ENCODE peak calls at places on chromosomes 7 and 10, in ten cellular contexts. One of them, this sample, is unnamed.

GRCh38 chr7:106248616-106249015 is 36.2 kb downstream of the NAMPT start:
- DNase-seq in HuH-7: no peak
- DNase-seq in NCI-H524 treated with DMSO at 0.1 percent for 48 hours: no peak
- DNase-seq in left cardiac atrium: no peak
- DNase-seq in MCF 10A: no peak
- DNase-seq in COLO829: no peak
- DNase-seq in T-helper 9 cell: no peak
- DNase-seq in Kasumi-1: no peak
- DNase-seq in naive thymus-derived CD8-positive, alpha-beta T cell: no peak
- DNase-seq in transverse colon: no peak
- DNase-seq in this sample: no peak

GRCh38 chr7:121262221-121262620 is 66.6 kb upstream of the WNT16 start:
- DNase-seq in HuH-7: no peak
- DNase-seq in NCI-H524 treated with DMSO at 0.1 percent for 48 hours: no peak
- DNase-seq in left cardiac atrium: no peak
- DNase-seq in MCF 10A: no peak
- DNase-seq in COLO829: no peak
- DNase-seq in T-helper 9 cell: no peak
- DNase-seq in Kasumi-1: no peak
- DNase-seq in naive thymus-derived CD8-positive, alpha-beta T cell: no peak
- DNase-seq in transverse colon: no peak
- DNase-seq in this sample: no peak

GRCh38 chr10:82982110-82982608 is 1107.2 kb downstream of the NRG3 start:
- DNase-seq in HuH-7: no peak
- DNase-seq in NCI-H524 treated with DMSO at 0.1 percent for 48 hours: no peak
- DNase-seq in left cardiac atrium: no peak
- DNase-seq in MCF 10A: peak; percentile 84
- DNase-seq in COLO829: peak; percentile 82
- DNase-seq in T-helper 9 cell: no peak
- DNase-seq in Kasumi-1: no peak
- DNase-seq in naive thymus-derived CD8-positive, alpha-beta T cell: no peak
- DNase-seq in transverse colon: no peak
- DNase-seq in this sample: no peak

GRCh38 chr10:101814466-101815041 is 3.7 kb downstream of the OGA start:
- DNase-seq in HuH-7: no peak
- DNase-seq in NCI-H524 treated with DMSO at 0.1 percent for 48 hours: no peak
- DNase-seq in left cardiac atrium: no peak
- DNase-seq in MCF 10A: no peak
- DNase-seq in COLO829: no peak
- DNase-seq in T-helper 9 cell: no peak
- DNase-seq in Kasumi-1: no peak
- DNase-seq in naive thymus-derived CD8-positive, alpha-beta T cell: no peak
- DNase-seq in transverse colon: no peak
- DNase-seq in this sample: no peak

GRCh38 chr10:125431149-125431548 is 251.8 kb downstream of the TEX36 start:
- DNase-seq in HuH-7: no peak
- DNase-seq in NCI-H524 treated with DMSO at 0.1 percent for 48 hours: no peak
- DNase-seq in left cardiac atrium: no peak
- DNase-seq in MCF 10A: no peak
- DNase-seq in COLO829: no peak
- DNase-seq in T-helper 9 cell: no peak
- DNase-seq in Kasumi-1: no peak
- DNase-seq in naive thymus-derived CD8-positive, alpha-beta T cell: no peak
- DNase-seq in transverse colon: no peak
- DNase-seq in this sample: no peak

GRCh38 chr7:45157653-45158401 is at the start of gene RAMP3:
- DNase-seq in HuH-7: no peak
- DNase-seq in NCI-H524 treated with DMSO at 0.1 percent for 48 hours: no peak
- DNase-seq in left cardiac atrium: peak; percentile 58
- DNase-seq in MCF 10A: no peak
- DNase-seq in COLO829: no peak
- DNase-seq in T-helper 9 cell: no peak
- DNase-seq in Kasumi-1: no peak
- DNase-seq in naive thymus-derived CD8-positive, alpha-beta T cell: no peak
- DNase-seq in transverse colon: no peak
- DNase-seq in this sample: no peak

GRCh38 chr10:105837951-105838350 is 1196.9 kb downstream of the SORCS3 start:
- DNase-seq in HuH-7: peak; percentile 0
- DNase-seq in NCI-H524 treated with DMSO at 0.1 percent for 48 hours: no peak
- DNase-seq in left cardiac atrium: no peak
- DNase-seq in MCF 10A: peak; percentile 44
- DNase-seq in COLO829: peak; percentile 4
- DNase-seq in T-helper 9 cell: no peak
- DNase-seq in Kasumi-1: no peak
- DNase-seq in naive thymus-derived CD8-positive, alpha-beta T cell: peak; percentile 44
- DNase-seq in transverse colon: no peak
- DNase-seq in this sample: peak; percentile 28

GRCh38 chr7:111014074-111014473 is 76.9 kb upstream of the LRRN3 start:
- DNase-seq in HuH-7: no peak
- DNase-seq in NCI-H524 treated with DMSO at 0.1 percent for 48 hours: no peak
- DNase-seq in left cardiac atrium: no peak
- DNase-seq in MCF 10A: peak; percentile 78
- DNase-seq in COLO829: no peak
- DNase-seq in T-helper 9 cell: no peak
- DNase-seq in Kasumi-1: no peak
- DNase-seq in naive thymus-derived CD8-positive, alpha-beta T cell: no peak
- DNase-seq in transverse colon: no peak
- DNase-seq in this sample: no peak

GRCh38 chr10:124935946-124936345 is 6.0 kb upstream of the ZRANB1 start:
- DNase-seq in HuH-7: no peak
- DNase-seq in NCI-H524 treated with DMSO at 0.1 percent for 48 hours: no peak
- DNase-seq in left cardiac atrium: no peak
- DNase-seq in MCF 10A: no peak
- DNase-seq in COLO829: no peak
- DNase-seq in T-helper 9 cell: no peak
- DNase-seq in Kasumi-1: no peak
- DNase-seq in naive thymus-derived CD8-positive, alpha-beta T cell: no peak
- DNase-seq in transverse colon: no peak
- DNase-seq in this sample: peak; percentile 26

GRCh38 chr7:140201393-140201792 is 24.6 kb upstream of the KDM7A start:
- DNase-seq in HuH-7: no peak
- DNase-seq in NCI-H524 treated with DMSO at 0.1 percent for 48 hours: no peak
- DNase-seq in left cardiac atrium: no peak
- DNase-seq in MCF 10A: no peak
- DNase-seq in COLO829: no peak
- DNase-seq in T-helper 9 cell: no peak
- DNase-seq in Kasumi-1: no peak
- DNase-seq in naive thymus-derived CD8-positive, alpha-beta T cell: no peak
- DNase-seq in transverse colon: no peak
- DNase-seq in this sample: no peak

GRCh38 chr10:104299031-104299904 is 30.3 kb downstream of the GSTO2 start:
- DNase-seq in HuH-7: no peak
- DNase-seq in NCI-H524 treated with DMSO at 0.1 percent for 48 hours: no peak
- DNase-seq in left cardiac atrium: peak; percentile 64
- DNase-seq in MCF 10A: no peak
- DNase-seq in COLO829: no peak
- DNase-seq in T-helper 9 cell: no peak
- DNase-seq in Kasumi-1: no peak
- DNase-seq in naive thymus-derived CD8-positive, alpha-beta T cell: no peak
- DNase-seq in transverse colon: no peak
- DNase-seq in this sample: no peak

GRCh38 chr10:119620241-119620753 is 23.5 kb upstream of the TIAL1 start:
- DNase-seq in HuH-7: no peak
- DNase-seq in NCI-H524 treated with DMSO at 0.1 percent for 48 hours: no peak
- DNase-seq in left cardiac atrium: no peak
- DNase-seq in MCF 10A: no peak
- DNase-seq in COLO829: no peak
- DNase-seq in T-helper 9 cell: no peak
- DNase-seq in Kasumi-1: no peak
- DNase-seq in naive thymus-derived CD8-positive, alpha-beta T cell: no peak
- DNase-seq in transverse colon: no peak
- DNase-seq in this sample: peak; percentile 24

GRCh38 chr10:49369216-49370162 is 26.4 kb downstream of the DRGX start:
- DNase-seq in HuH-7: no peak
- DNase-seq in NCI-H524 treated with DMSO at 0.1 percent for 48 hours: no peak
- DNase-seq in left cardiac atrium: no peak
- DNase-seq in MCF 10A: peak; percentile 14
- DNase-seq in COLO829: no peak
- DNase-seq in T-helper 9 cell: no peak
- DNase-seq in Kasumi-1: no peak
- DNase-seq in naive thymus-derived CD8-positive, alpha-beta T cell: no peak
- DNase-seq in transverse colon: no peak
- DNase-seq in this sample: peak; percentile 48

GRCh38 chr7:142787034-142787768 is 16.4 kb downstream of the PRSS2 start:
- DNase-seq in HuH-7: no peak
- DNase-seq in NCI-H524 treated with DMSO at 0.1 percent for 48 hours: no peak
- DNase-seq in left cardiac atrium: no peak
- DNase-seq in MCF 10A: no peak
- DNase-seq in COLO829: no peak
- DNase-seq in T-helper 9 cell: no peak
- DNase-seq in Kasumi-1: no peak
- DNase-seq in naive thymus-derived CD8-positive, alpha-beta T cell: peak; percentile 7
- DNase-seq in transverse colon: no peak
- DNase-seq in this sample: no peak

GRCh38 chr7:29414216-29414615 is 149.4 kb upstream of the PRR15 start:
- DNase-seq in HuH-7: no peak
- DNase-seq in NCI-H524 treated with DMSO at 0.1 percent for 48 hours: no peak
- DNase-seq in left cardiac atrium: no peak
- DNase-seq in MCF 10A: no peak
- DNase-seq in COLO829: no peak
- DNase-seq in T-helper 9 cell: no peak
- DNase-seq in Kasumi-1: no peak
- DNase-seq in naive thymus-derived CD8-positive, alpha-beta T cell: no peak
- DNase-seq in transverse colon: no peak
- DNase-seq in this sample: no peak

GRCh38 chr10:100480002-100480401 is 17.2 kb downstream of the WNT8B start:
- DNase-seq in HuH-7: no peak
- DNase-seq in NCI-H524 treated with DMSO at 0.1 percent for 48 hours: no peak
- DNase-seq in left cardiac atrium: no peak
- DNase-seq in MCF 10A: no peak
- DNase-seq in COLO829: no peak
- DNase-seq in T-helper 9 cell: no peak
- DNase-seq in Kasumi-1: no peak
- DNase-seq in naive thymus-derived CD8-positive, alpha-beta T cell: no peak
- DNase-seq in transverse colon: no peak
- DNase-seq in this sample: no peak

GRCh38 chr10:120979435-120980315 is 128.5 kb downstream of the WDR11 start:
- DNase-seq in HuH-7: peak; percentile 71
- DNase-seq in NCI-H524 treated with DMSO at 0.1 percent for 48 hours: no peak
- DNase-seq in left cardiac atrium: peak; percentile 23
- DNase-seq in MCF 10A: no peak
- DNase-seq in COLO829: no peak
- DNase-seq in T-helper 9 cell: no peak
- DNase-seq in Kasumi-1: no peak
- DNase-seq in naive thymus-derived CD8-positive, alpha-beta T cell: peak; percentile 4
- DNase-seq in transverse colon: peak; percentile 81
- DNase-seq in this sample: no peak